ENCODE peak calls at places on chromosomes 13 and 19, in six cellular contexts. W, P, Y, I, B and D are unnamed samples.

GRCh38 chr13:109148243-109148642 is 518.8 kb downstream of the MYO16 start:
- DNase-seq in I (no peak), B (no peak), P (no peak), Y (no peak), W (peak; percentile 82), D (no peak)

GRCh38 chr13:23817833-23818232 is 71.4 kb downstream of the MIPEP start:
- DNase-seq in Y (no peak), I (no peak), W (no peak), P (no peak), B (no peak), D (no peak)

GRCh38 chr13:20960663-20961309 is 58.2 kb upstream of the XPO4 start:
- DNase-seq in Y (no peak), I (no peak), W (no peak), B (peak; percentile 30), P (no peak), D (no peak)

GRCh38 chr19:48258350-48258749 is 2.6 kb upstream of the CARD8 start:
- DNase-seq in W (no peak), P (no peak), Y (no peak), B (no peak), I (no peak), D (no peak)

GRCh38 chr19:13788991-13789390 is 6.3 kb upstream of the ZSWIM4 start:
- DNase-seq in B (peak; percentile 38), I (no peak), W (peak; percentile 63), P (peak; percentile 51), Y (no peak), D (no peak)

GRCh38 chr13:103187621-103188020 is 121.4 kb upstream of the SLC10A2 start:
- DNase-seq in W (no peak), P (no peak), I (no peak), B (no peak), Y (peak; percentile 58), D (no peak)

GRCh38 chr13:112955956-112956355 is 13.1 kb upstream of the MCF2L start:
- DNase-seq in I (no peak), Y (no peak), W (no peak), P (no peak), B (peak; percentile 2), D (peak; percentile 29)

GRCh38 chr13:65582160-65582559 is 1648.0 kb downstream of the PCDH9 start:
- DNase-seq in B (no peak), Y (no peak), P (no peak), I (no peak), W (no peak), D (no peak)

GRCh38 chr19:6536138-6536671 is 5.4 kb downstream of the TNFSF9 start:
- DNase-seq in Y (peak; percentile 70), I (peak; percentile 70), B (peak; percentile 74), P (no peak), W (no peak), D (peak; percentile 57)

GRCh38 chr19:2049741-2050348 is 1.2 kb downstream of the MKNK2 start:
- DNase-seq in P (peak; percentile 80), I (no peak), B (peak; percentile 90), W (peak; percentile 62), Y (peak; percentile 71), D (peak; percentile 95)

GRCh38 chr13:34172048-34172447 is 354.1 kb downstream of the RFC3 start:
- DNase-seq in I (no peak), B (no peak), P (no peak), Y (no peak), W (no peak), D (no peak)

GRCh38 chr19:54400913-54401312 is 14.4 kb upstream of the TTYH1 start:
- DNase-seq in B (no peak), P (no peak), W (no peak), Y (no peak), I (no peak), D (no peak)

GRCh38 chr13:110379905-110380341 is 72.8 kb downstream of the COL4A2 start:
- DNase-seq in Y (no peak), P (no peak), W (no peak), I (no peak), B (no peak), D (no peak)

GRCh38 chr19:12052571-12053169 is at the start of gene ZNF878:
- DNase-seq in P (peak; percentile 85), I (no peak), B (peak; percentile 93), W (peak; percentile 78), Y (peak; percentile 97), D (peak; percentile 82)

GRCh38 chr13:102394158-102395053 is 7.4 kb downstream of the FGF14 start:
- DNase-seq in P (peak; percentile 95), W (peak; percentile 95), B (peak; percentile 93), I (peak; percentile 65), Y (peak; percentile 97), D (peak; percentile 85)

GRCh38 chr19:23203841-23204344 is 46.3 kb downstream of the ZNF724 start:
- DNase-seq in P (peak; percentile 31), W (no peak), Y (no peak), B (no peak), I (no peak), D (no peak)

GRCh38 chr19:497861-498590 is 1.7 kb downstream of the MADCAM1 start:
- DNase-seq in P (no peak), I (no peak), Y (peak; percentile 21), W (no peak), B (no peak), D (no peak)

GRCh38 chr13:99959127-99959529 is 12.4 kb downstream of the ZIC5 start:
- DNase-seq in I (no peak), W (no peak), B (no peak), P (no peak), Y (no peak), D (no peak)

GRCh38 chr13:27014406-27015359 is 156.9 kb downstream of the USP12 start:
- DNase-seq in W (peak; percentile 17), Y (no peak), I (no peak), B (no peak), P (no peak), D (no peak)

GRCh38 chr13:72643339-72643989 is 84.0 kb downstream of the MZT1 start:
- DNase-seq in P (no peak), I (peak; percentile 4), W (peak; percentile 64), Y (peak; percentile 73), B (peak; percentile 69), D (peak; percentile 75)

GRCh38 chr13:52840066-52840465 is 8.4 kb downstream of the PCDH8 start:
- DNase-seq in P (no peak), Y (no peak), I (no peak), W (no peak), B (no peak), D (no peak)
- H3K9me3 ChIP-seq in P (no peaks in the 10 kb centered on the region), Y (no peaks in the 10 kb centered on the region), I (no peaks in the 10 kb centered on the region), W (no peaks in the 10 kb centered on the region), B (no peaks in the 10 kb centered on the region), D (no peaks in the 10 kb centered on the region)

GRCh38 chr19:50264483-50265186 is 61.2 kb downstream of the MYH14 start:
- DNase-seq in W (no peak), I (peak; percentile 43), P (no peak), B (no peak), Y (no peak), D (no peak)
- H3K9me3 ChIP-seq in W (no peaks in the 10 kb centered on the region), I (no peaks in the 10 kb centered on the region), P (no peaks in the 10 kb centered on the region), B (no peaks in the 10 kb centered on the region), Y (no peaks in the 10 kb centered on the region), D (no peaks in the 10 kb centered on the region)

GRCh38 chr19:55877211-55877610 is 40.9 kb downstream of the NLRP4 start:
- DNase-seq in P (no peak), I (no peak), B (no peak), Y (no peak), W (no peak), D (no peak)
- H3K9me3 ChIP-seq in P (peaks cover 8% of the 10 kb centered on the region), I (peaks cover 3% of the 10 kb centered on the region), B (no peaks in the 10 kb centered on the region), Y (no peaks in the 10 kb centered on the region), W (no peaks in the 10 kb centered on the region), D (no peaks in the 10 kb centered on the region)

GRCh38 chr13:46641274-46642081 is 88.5 kb downstream of the LRCH1 start:
- DNase-seq in I (no peak), B (no peak), Y (peak; percentile 50), W (no peak), P (no peak), D (no peak)
- H3K9me3 ChIP-seq in I (no peaks in the 10 kb centered on the region), B (no peaks in the 10 kb centered on the region), Y (no peaks in the 10 kb centered on the region), W (no peaks in the 10 kb centered on the region), P (no peaks in the 10 kb centered on the region), D (no peaks in the 10 kb centered on the region)

GRCh38 chr19:52599241-52599640 is 29.2 kb downstream of the ZNF701 start:
- DNase-seq in B (no peak), P (no peak), I (no peak), W (no peak), Y (no peak), D (no peak)
- H3K9me3 ChIP-seq in B (peaks cover 9% of the 10 kb centered on the region), P (no peaks in the 10 kb centered on the region), I (peaks cover 65% of the 10 kb centered on the region), W (no peaks in the 10 kb centered on the region), Y (no peaks in the 10 kb centered on the region), D (peaks cover 8% of the 10 kb centered on the region)

GRCh38 chr19:44367024-44367423 is 10.5 kb upstream of the ZNF112 start:
- DNase-seq in W (peak; percentile 46), P (no peak), I (no peak), B (no peak), Y (peak; percentile 42), D (no peak)
- H3K9me3 ChIP-seq in W (no peaks in the 10 kb centered on the region), P (no peaks in the 10 kb centered on the region), I (peaks cover 38% of the 10 kb centered on the region), B (no peaks in the 10 kb centered on the region), Y (no peaks in the 10 kb centered on the region), D (no peaks in the 10 kb centered on the region)

GRCh38 chr19:15666883-15667282 is 6.0 kb upstream of the CYP4F12 start:
- DNase-seq in B (peak; percentile 67), Y (no peak), P (no peak), W (no peak), I (no peak), D (peak; percentile 86)

GRCh38 chr19:15671237-15671636 is 1.6 kb upstream of the CYP4F12 start:
- DNase-seq in I (no peak), W (no peak), Y (no peak), P (no peak), B (no peak), D (no peak)

GRCh38 chr19:15671891-15672579 is 852 bp upstream of the CYP4F12 start:
- DNase-seq in W (no peak), Y (no peak), B (no peak), P (no peak), I (peak; percentile 4), D (no peak)

GRCh38 chr19:15672580-15673175 is at the start of gene CYP4F12:
- DNase-seq in Y (peak; percentile 27), B (peak; percentile 96), I (peak; percentile 36), W (peak; percentile 12), P (peak; percentile 92), D (peak; percentile 98)

GRCh38 chr19:15669440-15669839 is 3.4 kb upstream of the CYP4F12 start:
- DNase-seq in B (no peak), P (no peak), Y (no peak), W (no peak), I (no peak), D (no peak)
- H3K9me3 ChIP-seq in B (no peaks in the 10 kb centered on the region), P (no peaks in the 10 kb centered on the region), Y (no peaks in the 10 kb centered on the region), W (no peaks in the 10 kb centered on the region), I (no peaks in the 10 kb centered on the region), D (no peaks in the 10 kb centered on the region)

GRCh38 chr19:21585491-21585890 is 80.1 kb downstream of the ZNF429 start:
- DNase-seq in P (no peak), I (no peak), W (no peak), Y (no peak), B (no peak), D (no peak)
- H3K9me3 ChIP-seq in P (no peaks in the 10 kb centered on the region), I (no peaks in the 10 kb centered on the region), W (no peaks in the 10 kb centered on the region), Y (no peaks in the 10 kb centered on the region), B (no peaks in the 10 kb centered on the region), D (no peaks in the 10 kb centered on the region)